ENCODE peak calls at places on chromosomes 2 and 18, in nine cellular contexts. L is AG10803, S is nephron progenitor cell, E is mesendoderm, G is glomerular endothelial cell, J is ELR, F is body of pancreas, R is tibial artery, C is C1 segment of cervical spinal cord. Y is an unnamed sample.

GRCh38 chr2:177239934-177240600 is 24.5 kb downstream of the NFE2L2 start:
- DNase-seq in L (peak), S (no peak), E (no peak), G (no peak), J (peak), F (no peak), R (peak), C (peak), Y (peak)

GRCh38 chr2:175080479-175080878 is 75.3 kb upstream of the CHN1 start:
- DNase-seq in L (no peak), S (no peak), E (no peak), G (no peak), J (peak), F (no peak), R (no peak), C (no peak), Y (no peak)

GRCh38 chr18:50195689-50196088 is 742 bp upstream of the MYO5B start:
- DNase-seq in L (no peak), S (no peak), E (no peak), G (no peak), J (no peak), F (no peak), R (no peak), C (no peak), Y (no peak)

GRCh38 chr2:170999654-171000053 is 70.6 kb downstream of the GORASP2 start:
- DNase-seq in L (no peak), S (no peak), E (no peak), G (no peak), J (no peak), F (no peak), R (no peak), C (no peak), Y (no peak)

GRCh38 chr2:180742809-180743208 is 237.6 kb upstream of the UBE2E3 start:
- DNase-seq in L (no peak), S (no peak), E (peak), G (no peak), J (peak), F (no peak), R (no peak), C (no peak), Y (no peak)

GRCh38 chr2:134979203-134979602 is 60.6 kb downstream of the CCNT2 start:
- DNase-seq in L (no peak), S (no peak), E (no peak), G (no peak), J (no peak), F (no peak), R (no peak), C (no peak), Y (no peak)

GRCh38 chr2:96329870-96330269 is 4.8 kb downstream of the ITPRIPL1 start:
- DNase-seq in L (no peak), S (no peak), E (no peak), G (no peak), J (no peak), F (no peak), R (no peak), C (no peak), Y (no peak)

GRCh38 chr2:148922776-148923175 is 47.7 kb downstream of the KIF5C start:
- DNase-seq in L (no peak), S (no peak), E (no peak), G (no peak), J (no peak), F (no peak), R (no peak), C (no peak), Y (no peak)

GRCh38 chr18:76554788-76555187 is 59.7 kb upstream of the ZNF516 start:
- DNase-seq in L (no peak), S (no peak), E (no peak), G (no peak), J (no peak), F (no peak), R (no peak), C (no peak), Y (no peak)

GRCh38 chr2:127083819-127084503 is 23.0 kb downstream of the BIN1 start:
- DNase-seq in L (peak), S (no peak), E (no peak), G (no peak), J (peak), F (peak), R (peak), C (peak), Y (no peak)

GRCh38 chr2:82675186-82675585 is 1783.9 kb downstream of the SUCLG1 start:
- DNase-seq in L (no peak), S (no peak), E (peak), G (peak), J (peak), F (no peak), R (no peak), C (no peak), Y (no peak)

GRCh38 chr18:70464343-70465114 is 175.7 kb downstream of the SOCS6 start:
- DNase-seq in L (peak), S (peak), E (peak), G (peak), J (peak), F (peak), R (peak), C (peak), Y (peak)

GRCh38 chr2:62789918-62790317 is 84.4 kb downstream of the EHBP1 start:
- DNase-seq in L (no peak), S (no peak), E (no peak), G (no peak), J (no peak), F (no peak), R (no peak), C (no peak), Y (no peak)

GRCh38 chr18:48612511-48612910 is 73.7 kb downstream of the CTIF start:
- DNase-seq in L (no peak), S (no peak), E (no peak), G (no peak), J (no peak), F (no peak), R (no peak), C (no peak), Y (no peak)

GRCh38 chr2:171923206-171923605 is 945 bp downstream of the HAT1 start:
- DNase-seq in L (peak), S (no peak), E (no peak), G (no peak), J (peak), F (peak), R (no peak), C (no peak), Y (peak)

GRCh38 chr2:176664478-176664877 is 395.2 kb downstream of the MTX2 start:
- DNase-seq in L (no peak), S (no peak), E (no peak), G (no peak), J (peak), F (no peak), R (no peak), C (no peak), Y (no peak)

GRCh38 chr18:58967643-58968291 is 103.1 kb downstream of the ZNF532 start:
- DNase-seq in L (peak), S (no peak), E (no peak), G (no peak), J (no peak), F (no peak), R (no peak), C (no peak), Y (no peak)

GRCh38 chr2:37349376-37349775 is 4.9 kb downstream of the QPCT start:
- DNase-seq in L (peak), S (no peak), E (peak), G (no peak), J (no peak), F (no peak), R (no peak), C (no peak), Y (no peak)

GRCh38 chr2:32712870-32713269 is 85.0 kb downstream of the TTC27 start:
- DNase-seq in L (peak), S (no peak), E (no peak), G (no peak), J (no peak), F (no peak), R (no peak), C (no peak), Y (no peak)

GRCh38 chr2:65545818-65546217 is 113.4 kb upstream of the SPRED2 start:
- DNase-seq in L (peak), S (no peak), E (peak), G (peak), J (peak), F (no peak), R (no peak), C (no peak), Y (no peak)

GRCh38 chr2:170878505-170878904 is 50.5 kb upstream of the GORASP2 start:
- DNase-seq in L (no peak), S (no peak), E (no peak), G (no peak), J (no peak), F (no peak), R (no peak), C (no peak), Y (no peak)

GRCh38 chr2:172908275-172908674 is 167.4 kb upstream of the MAP3K20 start:
- DNase-seq in L (no peak), S (no peak), E (no peak), G (no peak), J (no peak), F (no peak), R (no peak), C (no peak), Y (no peak)

GRCh38 chr2:219542931-219543595 is 546 bp downstream of the CHPF start:
- DNase-seq in L (peak), S (peak), E (peak), G (no peak), J (peak), F (no peak), R (no peak), C (no peak), Y (no peak)

GRCh38 chr18:23291456-23292205 is 156.3 kb downstream of the CABLES1 start:
- DNase-seq in L (peak), S (no peak), E (no peak), G (no peak), J (peak), F (no peak), R (no peak), C (no peak), Y (no peak)

GRCh38 chr2:164495491-164496223 is 125.6 kb downstream of the GRB14 start:
- DNase-seq in L (peak), S (no peak), E (peak), G (peak), J (peak), F (no peak), R (no peak), C (no peak), Y (peak)

GRCh38 chr2:186992597-186992996 is 143.6 kb upstream of the ZSWIM2 start:
- DNase-seq in L (no peak), S (no peak), E (no peak), G (no peak), J (no peak), F (no peak), R (no peak), C (no peak), Y (no peak)

GRCh38 chr2:160687629-160688028 is 194.0 kb upstream of the RBMS1 start:
- DNase-seq in L (no peak), S (no peak), E (no peak), G (no peak), J (no peak), F (no peak), R (no peak), C (no peak), Y (no peak)

GRCh38 chr2:162106146-162106551 is 32.1 kb upstream of the DPP4 start:
- DNase-seq in L (peak), S (no peak), E (no peak), G (no peak), J (no peak), F (no peak), R (no peak), C (no peak), Y (no peak)

GRCh38 chr2:219552382-219553167 is 8.7 kb downstream of the TMEM198 start:
- DNase-seq in L (peak), S (peak), E (peak), G (no peak), J (peak), F (peak), R (peak), C (peak), Y (no peak)

GRCh38 chr2:70958759-70959158 is 19.7 kb upstream of the ANKRD53 start:
- DNase-seq in L (no peak), S (no peak), E (no peak), G (no peak), J (no peak), F (no peak), R (peak), C (no peak), Y (no peak)

GRCh38 chr2:158394453-158394852 is 62.1 kb downstream of the CCDC148 start:
- DNase-seq in L (peak), S (no peak), E (no peak), G (no peak), J (peak), F (no peak), R (no peak), C (no peak), Y (no peak)

GRCh38 chr2:164746713-164747112 is 94.9 kb downstream of the COBLL1 start:
- DNase-seq in L (no peak), S (no peak), E (peak), G (no peak), J (no peak), F (no peak), R (no peak), C (no peak), Y (no peak)